ENCODE peak calls at places on chromosome 4, in nine cellular contexts. One of them, this sample, is unnamed.

GRCh38 chr4:73836373-73837269 is at the start of gene CXCL6:
- DNase-seq in PC-3: peak
- DNase-seq in right lobe of liver: peak
- DNase-seq in NCI-H748 treated with DMSO at 0.1 percent for 48 hours: no peak
- DNase-seq in iris pigment epithelial cell: peak
- DNase-seq in GM12892: no peak
- DNase-seq in midbrain: no peak
- DNase-seq in amygdala: no peak
- DNase-seq in T1000: no peak
- DNase-seq in this sample: peak

GRCh38 chr4:169229571-169230028 is 41.2 kb downstream of the SH3RF1 start:
- DNase-seq in amygdala: no peak
- DNase-seq in T1000: peak
- DNase-seq in right lobe of liver: no peak
- DNase-seq in GM12892: no peak
- DNase-seq in NCI-H748 treated with DMSO at 0.1 percent for 48 hours: peak
- DNase-seq in iris pigment epithelial cell: peak
- DNase-seq in PC-3: peak
- DNase-seq in midbrain: no peak
- DNase-seq in this sample: no peak

GRCh38 chr4:184728858-184729257 is 5.0 kb downstream of the CENPU start:
- DNase-seq in PC-3: peak
- DNase-seq in midbrain: no peak
- DNase-seq in right lobe of liver: no peak
- DNase-seq in NCI-H748 treated with DMSO at 0.1 percent for 48 hours: no peak
- DNase-seq in amygdala: no peak
- DNase-seq in T1000: no peak
- DNase-seq in iris pigment epithelial cell: peak
- DNase-seq in GM12892: no peak
- DNase-seq in this sample: no peak

GRCh38 chr4:147101678-147102077 is 156.0 kb upstream of the TTC29 start:
- DNase-seq in T1000: no peak
- DNase-seq in PC-3: no peak
- DNase-seq in right lobe of liver: no peak
- DNase-seq in iris pigment epithelial cell: no peak
- DNase-seq in midbrain: no peak
- DNase-seq in GM12892: no peak
- DNase-seq in NCI-H748 treated with DMSO at 0.1 percent for 48 hours: no peak
- DNase-seq in amygdala: no peak
- DNase-seq in this sample: no peak

GRCh38 chr4:162586266-162586665 is 422.5 kb upstream of the FSTL5 start:
- DNase-seq in PC-3: peak
- DNase-seq in right lobe of liver: no peak
- DNase-seq in iris pigment epithelial cell: no peak
- DNase-seq in GM12892: no peak
- DNase-seq in amygdala: no peak
- DNase-seq in NCI-H748 treated with DMSO at 0.1 percent for 48 hours: no peak
- DNase-seq in midbrain: no peak
- DNase-seq in T1000: no peak
- DNase-seq in this sample: no peak

GRCh38 chr4:139214039-139214534 is 37.1 kb upstream of the ELF2 start:
- DNase-seq in T1000: no peak
- DNase-seq in GM12892: peak
- DNase-seq in right lobe of liver: no peak
- DNase-seq in NCI-H748 treated with DMSO at 0.1 percent for 48 hours: no peak
- DNase-seq in amygdala: no peak
- DNase-seq in iris pigment epithelial cell: peak
- DNase-seq in midbrain: peak
- DNase-seq in PC-3: no peak
- DNase-seq in this sample: peak

GRCh38 chr4:73735231-73735630 is 5.1 kb upstream of the CXCL8 start:
- DNase-seq in T1000: no peak
- DNase-seq in PC-3: peak
- DNase-seq in iris pigment epithelial cell: peak
- DNase-seq in right lobe of liver: no peak
- DNase-seq in GM12892: no peak
- DNase-seq in NCI-H748 treated with DMSO at 0.1 percent for 48 hours: no peak
- DNase-seq in amygdala: no peak
- DNase-seq in midbrain: no peak
- DNase-seq in this sample: peak

GRCh38 chr4:77434299-77435092 is 171.1 kb upstream of the CXCL13 start:
- DNase-seq in T1000: no peak
- DNase-seq in NCI-H748 treated with DMSO at 0.1 percent for 48 hours: no peak
- DNase-seq in PC-3: no peak
- DNase-seq in iris pigment epithelial cell: no peak
- DNase-seq in amygdala: no peak
- DNase-seq in midbrain: no peak
- DNase-seq in right lobe of liver: peak
- DNase-seq in GM12892: no peak
- DNase-seq in this sample: no peak

GRCh38 chr4:119300388-119301131 is 21.4 kb downstream of the FABP2 start:
- DNase-seq in iris pigment epithelial cell: peak
- DNase-seq in T1000: no peak
- DNase-seq in amygdala: no peak
- DNase-seq in NCI-H748 treated with DMSO at 0.1 percent for 48 hours: no peak
- DNase-seq in GM12892: peak
- DNase-seq in midbrain: no peak
- DNase-seq in PC-3: peak
- DNase-seq in right lobe of liver: peak
- DNase-seq in this sample: peak

GRCh38 chr4:53151489-53151788 is 214.4 kb downstream of the SCFD2 start:
- DNase-seq in PC-3: no peak
- DNase-seq in iris pigment epithelial cell: no peak
- DNase-seq in right lobe of liver: no peak
- DNase-seq in T1000: no peak
- DNase-seq in NCI-H748 treated with DMSO at 0.1 percent for 48 hours: no peak
- DNase-seq in amygdala: no peak
- DNase-seq in midbrain: no peak
- DNase-seq in GM12892: no peak
- DNase-seq in this sample: no peak

GRCh38 chr4:53431052-53431451 is 53.6 kb downstream of the FIP1L1 start:
- DNase-seq in right lobe of liver: no peak
- DNase-seq in T1000: no peak
- DNase-seq in PC-3: no peak
- DNase-seq in GM12892: no peak
- DNase-seq in iris pigment epithelial cell: no peak
- DNase-seq in amygdala: no peak
- DNase-seq in midbrain: no peak
- DNase-seq in NCI-H748 treated with DMSO at 0.1 percent for 48 hours: no peak
- DNase-seq in this sample: no peak

GRCh38 chr4:145799225-145799624 is 119.3 kb downstream of the C4orf51 start:
- DNase-seq in PC-3: no peak
- DNase-seq in amygdala: no peak
- DNase-seq in GM12892: no peak
- DNase-seq in midbrain: no peak
- DNase-seq in NCI-H748 treated with DMSO at 0.1 percent for 48 hours: no peak
- DNase-seq in iris pigment epithelial cell: no peak
- DNase-seq in T1000: no peak
- DNase-seq in right lobe of liver: no peak
- DNase-seq in this sample: no peak

GRCh38 chr4:181541396-181541795 is 701.8 kb upstream of the TENM3 start:
- DNase-seq in right lobe of liver: no peak
- DNase-seq in GM12892: no peak
- DNase-seq in T1000: no peak
- DNase-seq in NCI-H748 treated with DMSO at 0.1 percent for 48 hours: no peak
- DNase-seq in midbrain: no peak
- DNase-seq in amygdala: no peak
- DNase-seq in iris pigment epithelial cell: peak
- DNase-seq in PC-3: no peak
- DNase-seq in this sample: no peak

GRCh38 chr4:181761130-181761529 is 482.1 kb upstream of the TENM3 start:
- DNase-seq in amygdala: no peak
- DNase-seq in GM12892: no peak
- DNase-seq in iris pigment epithelial cell: peak
- DNase-seq in right lobe of liver: no peak
- DNase-seq in NCI-H748 treated with DMSO at 0.1 percent for 48 hours: no peak
- DNase-seq in PC-3: no peak
- DNase-seq in midbrain: no peak
- DNase-seq in T1000: peak
- DNase-seq in this sample: no peak

GRCh38 chr4:48493485-48494100 is 3.5 kb downstream of the ZAR1 start:
- DNase-seq in right lobe of liver: no peak
- DNase-seq in T1000: no peak
- DNase-seq in amygdala: no peak
- DNase-seq in NCI-H748 treated with DMSO at 0.1 percent for 48 hours: no peak
- DNase-seq in GM12892: no peak
- DNase-seq in midbrain: no peak
- DNase-seq in PC-3: no peak
- DNase-seq in iris pigment epithelial cell: no peak
- DNase-seq in this sample: no peak

GRCh38 chr4:112007361-112007760 is 137.9 kb upstream of the FAM241A start:
- DNase-seq in T1000: no peak
- DNase-seq in GM12892: no peak
- DNase-seq in PC-3: no peak
- DNase-seq in right lobe of liver: no peak
- DNase-seq in iris pigment epithelial cell: no peak
- DNase-seq in amygdala: no peak
- DNase-seq in midbrain: no peak
- DNase-seq in NCI-H748 treated with DMSO at 0.1 percent for 48 hours: no peak
- DNase-seq in this sample: no peak

GRCh38 chr4:55318135-55318534 is 27.9 kb upstream of the SRD5A3 start:
- DNase-seq in NCI-H748 treated with DMSO at 0.1 percent for 48 hours: no peak
- DNase-seq in T1000: no peak
- DNase-seq in iris pigment epithelial cell: peak
- DNase-seq in amygdala: no peak
- DNase-seq in midbrain: no peak
- DNase-seq in right lobe of liver: no peak
- DNase-seq in GM12892: no peak
- DNase-seq in PC-3: peak
- DNase-seq in this sample: no peak

GRCh38 chr4:147740176-147740575 is 8.3 kb downstream of the ARHGAP10 start:
- DNase-seq in NCI-H748 treated with DMSO at 0.1 percent for 48 hours: no peak
- DNase-seq in midbrain: no peak
- DNase-seq in PC-3: no peak
- DNase-seq in iris pigment epithelial cell: peak
- DNase-seq in amygdala: no peak
- DNase-seq in T1000: no peak
- DNase-seq in right lobe of liver: no peak
- DNase-seq in GM12892: no peak
- DNase-seq in this sample: no peak

GRCh38 chr4:1247811-1248261 is 1.1 kb downstream of the CTBP1 start:
- DNase-seq in GM12892: no peak
- DNase-seq in PC-3: no peak
- DNase-seq in amygdala: no peak
- DNase-seq in iris pigment epithelial cell: no peak
- DNase-seq in T1000: no peak
- DNase-seq in right lobe of liver: no peak
- DNase-seq in NCI-H748 treated with DMSO at 0.1 percent for 48 hours: no peak
- DNase-seq in midbrain: no peak
- DNase-seq in this sample: no peak

GRCh38 chr4:128387600-128388351 is 100.2 kb upstream of the PGRMC2 start:
- DNase-seq in NCI-H748 treated with DMSO at 0.1 percent for 48 hours: no peak
- DNase-seq in T1000: no peak
- DNase-seq in midbrain: no peak
- DNase-seq in PC-3: peak
- DNase-seq in iris pigment epithelial cell: peak
- DNase-seq in right lobe of liver: no peak
- DNase-seq in GM12892: no peak
- DNase-seq in amygdala: no peak
- DNase-seq in this sample: no peak

GRCh38 chr4:41448935-41449334 is 89.0 kb upstream of the LIMCH1 start:
- DNase-seq in PC-3: peak
- DNase-seq in amygdala: no peak
- DNase-seq in right lobe of liver: peak
- DNase-seq in iris pigment epithelial cell: peak
- DNase-seq in T1000: peak
- DNase-seq in NCI-H748 treated with DMSO at 0.1 percent for 48 hours: no peak
- DNase-seq in midbrain: no peak
- DNase-seq in GM12892: no peak
- DNase-seq in this sample: no peak

GRCh38 chr4:52926575-52926974 is 64.5 kb downstream of the RASL11B start:
- DNase-seq in T1000: no peak
- DNase-seq in iris pigment epithelial cell: no peak
- DNase-seq in midbrain: no peak
- DNase-seq in amygdala: no peak
- DNase-seq in GM12892: no peak
- DNase-seq in NCI-H748 treated with DMSO at 0.1 percent for 48 hours: no peak
- DNase-seq in PC-3: no peak
- DNase-seq in right lobe of liver: no peak
- DNase-seq in this sample: no peak

GRCh38 chr4:41957634-41958033 is 22.4 kb downstream of the TMEM33 start:
- DNase-seq in PC-3: peak
- DNase-seq in iris pigment epithelial cell: peak
- DNase-seq in right lobe of liver: no peak
- DNase-seq in GM12892: no peak
- DNase-seq in amygdala: no peak
- DNase-seq in midbrain: no peak
- DNase-seq in NCI-H748 treated with DMSO at 0.1 percent for 48 hours: no peak
- DNase-seq in T1000: no peak
- DNase-seq in this sample: no peak

GRCh38 chr4:116599859-116600258 is 485.5 kb downstream of the TRAM1L1 start:
- DNase-seq in GM12892: no peak
- DNase-seq in right lobe of liver: peak
- DNase-seq in PC-3: no peak
- DNase-seq in amygdala: no peak
- DNase-seq in midbrain: no peak
- DNase-seq in iris pigment epithelial cell: no peak
- DNase-seq in T1000: no peak
- DNase-seq in NCI-H748 treated with DMSO at 0.1 percent for 48 hours: no peak
- DNase-seq in this sample: no peak

GRCh38 chr4:176784816-176785215 is 7.9 kb downstream of the VEGFC start:
- DNase-seq in NCI-H748 treated with DMSO at 0.1 percent for 48 hours: no peak
- DNase-seq in amygdala: no peak
- DNase-seq in iris pigment epithelial cell: peak
- DNase-seq in right lobe of liver: no peak
- DNase-seq in PC-3: peak
- DNase-seq in T1000: no peak
- DNase-seq in midbrain: no peak
- DNase-seq in GM12892: no peak
- DNase-seq in this sample: no peak

GRCh38 chr4:184746532-184746870 is 12.6 kb upstream of the CENPU start:
- DNase-seq in midbrain: peak
- DNase-seq in NCI-H748 treated with DMSO at 0.1 percent for 48 hours: no peak
- DNase-seq in iris pigment epithelial cell: peak
- DNase-seq in right lobe of liver: no peak
- DNase-seq in PC-3: peak
- DNase-seq in amygdala: no peak
- DNase-seq in GM12892: no peak
- DNase-seq in T1000: no peak
- DNase-seq in this sample: no peak

GRCh38 chr4:183600189-183600685 is 58.7 kb downstream of the RWDD4 start:
- DNase-seq in amygdala: no peak
- DNase-seq in GM12892: no peak
- DNase-seq in NCI-H748 treated with DMSO at 0.1 percent for 48 hours: no peak
- DNase-seq in PC-3: peak
- DNase-seq in T1000: no peak
- DNase-seq in iris pigment epithelial cell: peak
- DNase-seq in midbrain: no peak
- DNase-seq in right lobe of liver: no peak
- DNase-seq in this sample: peak

GRCh38 chr4:41360911-41361830 is 104.4 kb downstream of the UCHL1 start:
- DNase-seq in iris pigment epithelial cell: peak
- DNase-seq in midbrain: peak
- DNase-seq in amygdala: peak
- DNase-seq in T1000: peak
- DNase-seq in NCI-H748 treated with DMSO at 0.1 percent for 48 hours: peak
- DNase-seq in right lobe of liver: peak
- DNase-seq in PC-3: peak
- DNase-seq in GM12892: no peak
- DNase-seq in this sample: no peak

GRCh38 chr4:136103616-136104015 is 1428.7 kb downstream of the PCDH18 start:
- DNase-seq in PC-3: no peak
- DNase-seq in iris pigment epithelial cell: no peak
- DNase-seq in T1000: no peak
- DNase-seq in NCI-H748 treated with DMSO at 0.1 percent for 48 hours: no peak
- DNase-seq in right lobe of liver: no peak
- DNase-seq in midbrain: no peak
- DNase-seq in amygdala: no peak
- DNase-seq in GM12892: no peak
- DNase-seq in this sample: no peak

GRCh38 chr4:89298160-89298559 is 9.4 kb downstream of the GPRIN3 start:
- DNase-seq in right lobe of liver: no peak
- DNase-seq in iris pigment epithelial cell: no peak
- DNase-seq in amygdala: no peak
- DNase-seq in PC-3: no peak
- DNase-seq in T1000: no peak
- DNase-seq in GM12892: no peak
- DNase-seq in NCI-H748 treated with DMSO at 0.1 percent for 48 hours: no peak
- DNase-seq in midbrain: no peak
- DNase-seq in this sample: no peak

GRCh38 chr4:120922390-120923200 is at the start of gene PRDM5:
- DNase-seq in T1000: peak
- DNase-seq in right lobe of liver: peak
- DNase-seq in iris pigment epithelial cell: peak
- DNase-seq in amygdala: no peak
- DNase-seq in NCI-H748 treated with DMSO at 0.1 percent for 48 hours: no peak
- DNase-seq in PC-3: peak
- DNase-seq in midbrain: peak
- DNase-seq in GM12892: peak
- DNase-seq in this sample: peak

This sample was measured in HL-60.